ENCODE peak calls at places on chromosomes 13 and 19, in six cellular contexts. One of them, this sample, is unnamed.

GRCh38 chr13:102726430-102726829 is 31.6 kb upstream of the METTL21C start:
- DNase-seq in body of pancreas: no peak
- DNase-seq in fibroblast of mammary gland: peak
- DNase-seq in sigmoid colon: no peak
- DNase-seq in activated B cell treated with CpG ODN at 0.5 μM for 24 hours: no peak
- DNase-seq in pancreas: no peak
- DNase-seq in this sample: no peak

GRCh38 chr19:33868821-33869412 is 72.2 kb downstream of the KCTD15 start:
- DNase-seq in body of pancreas: peak
- DNase-seq in fibroblast of mammary gland: no peak
- DNase-seq in sigmoid colon: peak
- DNase-seq in activated B cell treated with CpG ODN at 0.5 μM for 24 hours: no peak
- DNase-seq in pancreas: no peak
- DNase-seq in this sample: peak

GRCh38 chr13:20230913-20231838 is 943 bp downstream of the GJB6 start:
- DNase-seq in body of pancreas: no peak
- DNase-seq in fibroblast of mammary gland: no peak
- DNase-seq in sigmoid colon: no peak
- DNase-seq in activated B cell treated with CpG ODN at 0.5 μM for 24 hours: no peak
- DNase-seq in pancreas: no peak
- DNase-seq in this sample: no peak

GRCh38 chr19:10292206-10292788 is 2.5 kb downstream of the ICAM5 start:
- DNase-seq in body of pancreas: peak
- DNase-seq in fibroblast of mammary gland: peak
- DNase-seq in sigmoid colon: peak
- DNase-seq in activated B cell treated with CpG ODN at 0.5 μM for 24 hours: peak
- DNase-seq in pancreas: peak
- DNase-seq in this sample: peak

GRCh38 chr19:17473041-17473440 is 2.7 kb downstream of the SLC27A1 start:
- DNase-seq in body of pancreas: peak
- DNase-seq in fibroblast of mammary gland: peak
- DNase-seq in sigmoid colon: no peak
- DNase-seq in activated B cell treated with CpG ODN at 0.5 μM for 24 hours: no peak
- DNase-seq in pancreas: no peak
- DNase-seq in this sample: no peak

GRCh38 chr19:5539431-5539833 is 28.3 kb downstream of the TINCR start:
- DNase-seq in body of pancreas: no peak
- DNase-seq in fibroblast of mammary gland: no peak
- DNase-seq in sigmoid colon: no peak
- DNase-seq in activated B cell treated with CpG ODN at 0.5 μM for 24 hours: no peak
- DNase-seq in pancreas: no peak
- DNase-seq in this sample: no peak

GRCh38 chr19:54882758-54883157 is 8.7 kb downstream of the FCAR start:
- DNase-seq in body of pancreas: no peak
- DNase-seq in fibroblast of mammary gland: no peak
- DNase-seq in sigmoid colon: no peak
- DNase-seq in activated B cell treated with CpG ODN at 0.5 μM for 24 hours: no peak
- DNase-seq in pancreas: no peak
- DNase-seq in this sample: no peak

GRCh38 chr13:27132538-27132937 is 39.1 kb downstream of the USP12 start:
- DNase-seq in body of pancreas: no peak
- DNase-seq in fibroblast of mammary gland: no peak
- DNase-seq in sigmoid colon: no peak
- DNase-seq in activated B cell treated with CpG ODN at 0.5 μM for 24 hours: no peak
- DNase-seq in pancreas: no peak
- DNase-seq in this sample: no peak

GRCh38 chr19:49588370-49589122 is 2.4 kb upstream of the PRR12 start:
- DNase-seq in body of pancreas: no peak
- DNase-seq in fibroblast of mammary gland: no peak
- DNase-seq in sigmoid colon: no peak
- DNase-seq in activated B cell treated with CpG ODN at 0.5 μM for 24 hours: no peak
- DNase-seq in pancreas: peak
- DNase-seq in this sample: no peak

DNA sequence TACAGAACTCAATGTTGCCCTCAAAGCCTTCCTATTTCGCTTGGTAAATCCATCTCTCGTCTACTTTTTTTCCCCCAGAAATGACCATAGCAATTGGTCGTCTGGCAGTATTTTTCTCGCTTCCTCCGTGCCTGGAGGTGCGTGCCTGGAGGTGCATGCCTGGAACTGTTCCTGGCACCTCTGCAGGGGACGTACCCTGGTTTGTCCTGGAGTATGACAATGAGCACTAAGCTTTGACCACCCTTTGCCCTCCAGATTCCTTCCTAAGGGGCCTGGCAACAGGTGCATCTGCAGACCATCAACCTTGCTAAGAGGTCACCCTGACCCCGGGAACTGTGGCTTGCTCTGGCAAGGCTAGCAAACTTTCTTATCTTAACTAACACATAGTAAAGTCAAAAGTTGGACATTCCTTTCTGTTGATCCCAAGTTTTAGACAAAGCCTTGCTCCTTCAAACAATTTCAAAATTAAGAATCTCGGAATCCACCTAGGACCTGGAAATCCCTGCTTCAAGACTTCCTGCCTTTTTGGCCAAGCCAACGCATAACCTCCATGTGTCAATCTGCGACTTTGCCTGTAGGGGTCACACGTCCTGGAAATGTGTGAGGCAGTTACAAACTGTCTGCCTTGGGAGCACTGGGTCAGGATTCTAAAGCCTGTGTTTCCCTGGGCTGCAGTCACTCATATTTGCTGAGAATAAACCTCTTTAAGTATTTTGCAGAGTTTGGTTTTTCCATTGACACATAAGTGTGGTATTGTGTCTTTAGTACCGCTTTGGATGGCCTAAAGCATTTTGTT is 28.8 kb upstream of the TUBGCP3 start:
- DNase-seq in body of pancreas: peak
- DNase-seq in fibroblast of mammary gland: peak
- DNase-seq in sigmoid colon: no peak
- DNase-seq in activated B cell treated with CpG ODN at 0.5 μM for 24 hours: no peak
- DNase-seq in pancreas: peak
- DNase-seq in this sample: peak
- TF ChIP-seq CTCF in body of pancreas: peak
- TF ChIP-seq CTCF in fibroblast of mammary gland: peak
- TF ChIP-seq CTCF in sigmoid colon: peak
- TF ChIP-seq CTCF in activated B cell treated with CpG ODN at 0.5 μM for 24 hours: no peak
- TF ChIP-seq CTCF in pancreas: peak
- TF ChIP-seq CTCF in this sample: peak

GRCh38 chr13:66195238-66195637 is 1034.9 kb downstream of the PCDH9 start:
- DNase-seq in body of pancreas: no peak
- DNase-seq in fibroblast of mammary gland: no peak
- DNase-seq in sigmoid colon: no peak
- DNase-seq in activated B cell treated with CpG ODN at 0.5 μM for 24 hours: no peak
- DNase-seq in pancreas: no peak
- DNase-seq in this sample: no peak

GRCh38 chr13:66205807-66206206 is 1024.3 kb downstream of the PCDH9 start:
- DNase-seq in body of pancreas: no peak
- DNase-seq in fibroblast of mammary gland: no peak
- DNase-seq in sigmoid colon: no peak
- DNase-seq in activated B cell treated with CpG ODN at 0.5 μM for 24 hours: no peak
- DNase-seq in pancreas: no peak
- DNase-seq in this sample: no peak

DNA sequence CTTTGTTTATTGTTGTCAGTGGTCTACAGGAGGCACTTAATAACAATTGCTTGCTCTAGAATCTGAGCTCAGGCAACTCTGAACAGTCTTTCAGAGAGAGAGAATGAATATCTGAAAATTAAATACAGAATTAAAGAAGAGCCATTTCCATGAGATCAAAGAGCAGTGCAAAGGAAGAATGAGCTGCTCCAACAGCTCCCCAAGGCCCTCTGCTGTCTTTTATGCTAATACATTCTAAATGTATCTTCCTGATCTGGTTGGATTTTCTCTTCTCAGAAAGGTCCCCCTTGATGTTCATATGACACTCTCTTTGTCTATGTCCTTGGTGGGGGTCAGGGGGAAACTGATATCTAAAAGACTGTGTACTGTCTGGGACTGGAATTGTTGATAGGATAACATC is 1029.6 kb downstream of the PCDH9 start:
- DNase-seq in body of pancreas: no peak
- DNase-seq in fibroblast of mammary gland: peak
- DNase-seq in sigmoid colon: no peak
- DNase-seq in activated B cell treated with CpG ODN at 0.5 μM for 24 hours: no peak
- DNase-seq in pancreas: no peak
- DNase-seq in this sample: no peak
- TF ChIP-seq CTCF in body of pancreas: no peak
- TF ChIP-seq CTCF in fibroblast of mammary gland: peak
- TF ChIP-seq CTCF in sigmoid colon: no peak
- TF ChIP-seq CTCF in activated B cell treated with CpG ODN at 0.5 μM for 24 hours: no peak
- TF ChIP-seq CTCF in pancreas: no peak
- TF ChIP-seq CTCF in this sample: no peak

DNA sequence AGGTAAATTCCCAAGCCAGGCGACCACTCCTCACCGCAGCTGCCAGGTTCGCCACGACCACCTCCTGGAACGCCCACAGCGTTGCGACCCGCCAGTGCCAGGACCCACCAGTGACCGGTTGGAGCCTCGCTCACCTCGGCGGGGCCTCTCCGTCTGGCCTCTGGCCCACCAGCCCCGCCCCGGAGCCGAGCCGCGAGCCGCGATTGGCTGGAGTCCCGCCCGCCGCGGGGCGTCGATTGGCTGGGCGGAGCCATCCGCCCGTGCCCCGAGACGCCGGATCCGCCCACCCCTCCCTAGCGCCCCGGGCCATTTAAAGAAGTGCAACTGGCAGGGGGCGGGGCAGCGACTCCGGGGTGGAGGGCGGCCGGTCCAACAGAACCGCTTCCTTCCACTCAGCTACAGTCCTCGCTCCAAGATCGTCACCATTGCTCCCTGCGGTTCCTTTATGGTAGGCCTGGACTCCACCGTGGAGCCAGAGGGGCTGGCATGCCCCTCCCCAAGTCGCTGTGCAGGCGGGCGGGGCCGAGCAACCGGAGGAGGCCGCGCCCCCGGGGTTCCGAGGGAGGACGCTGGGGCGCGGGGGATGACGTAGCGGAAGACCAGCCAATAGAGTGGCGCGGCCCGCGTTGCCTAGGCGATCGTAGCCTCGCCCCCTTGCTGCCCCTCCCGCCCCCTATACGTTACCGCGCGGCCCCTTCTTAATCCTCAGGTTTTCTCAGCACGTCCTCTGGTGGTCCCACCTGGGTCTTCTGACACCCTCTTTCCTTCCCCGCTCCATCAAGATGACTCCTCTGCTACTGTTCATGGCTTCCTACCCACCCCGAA is at the start of gene SERTAD3:
- DNase-seq in body of pancreas: peak
- DNase-seq in fibroblast of mammary gland: peak
- DNase-seq in sigmoid colon: peak
- DNase-seq in activated B cell treated with CpG ODN at 0.5 μM for 24 hours: peak
- DNase-seq in pancreas: peak
- DNase-seq in this sample: peak
- TF ChIP-seq CTCF in body of pancreas: no peak
- TF ChIP-seq CTCF in fibroblast of mammary gland: no peak
- TF ChIP-seq CTCF in sigmoid colon: no peak
- TF ChIP-seq CTCF in activated B cell treated with CpG ODN at 0.5 μM for 24 hours: no peak
- TF ChIP-seq CTCF in pancreas: no peak
- TF ChIP-seq CTCF in this sample: peak

GRCh38 chr13:23512762-23513395 is 57.3 kb upstream of the TNFRSF19 start:
- DNase-seq in body of pancreas: no peak
- DNase-seq in fibroblast of mammary gland: no peak
- DNase-seq in sigmoid colon: no peak
- DNase-seq in activated B cell treated with CpG ODN at 0.5 μM for 24 hours: no peak
- DNase-seq in pancreas: no peak
- DNase-seq in this sample: no peak
- TF ChIP-seq CTCF in body of pancreas: no peak
- TF ChIP-seq CTCF in fibroblast of mammary gland: peak
- TF ChIP-seq CTCF in sigmoid colon: no peak
- TF ChIP-seq CTCF in activated B cell treated with CpG ODN at 0.5 μM for 24 hours: no peak
- TF ChIP-seq CTCF in pancreas: no peak
- TF ChIP-seq CTCF in this sample: peak

GRCh38 chr19:27774337-27774736 is 1438.6 kb downstream of the UQCRFS1 start:
- DNase-seq in body of pancreas: no peak
- DNase-seq in fibroblast of mammary gland: no peak
- DNase-seq in sigmoid colon: no peak
- DNase-seq in activated B cell treated with CpG ODN at 0.5 μM for 24 hours: no peak
- DNase-seq in pancreas: no peak
- DNase-seq in this sample: no peak
- TF ChIP-seq CTCF in body of pancreas: no peak
- TF ChIP-seq CTCF in fibroblast of mammary gland: peak
- TF ChIP-seq CTCF in sigmoid colon: no peak
- TF ChIP-seq CTCF in activated B cell treated with CpG ODN at 0.5 μM for 24 hours: no peak
- TF ChIP-seq CTCF in pancreas: no peak
- TF ChIP-seq CTCF in this sample: peak

DNA sequence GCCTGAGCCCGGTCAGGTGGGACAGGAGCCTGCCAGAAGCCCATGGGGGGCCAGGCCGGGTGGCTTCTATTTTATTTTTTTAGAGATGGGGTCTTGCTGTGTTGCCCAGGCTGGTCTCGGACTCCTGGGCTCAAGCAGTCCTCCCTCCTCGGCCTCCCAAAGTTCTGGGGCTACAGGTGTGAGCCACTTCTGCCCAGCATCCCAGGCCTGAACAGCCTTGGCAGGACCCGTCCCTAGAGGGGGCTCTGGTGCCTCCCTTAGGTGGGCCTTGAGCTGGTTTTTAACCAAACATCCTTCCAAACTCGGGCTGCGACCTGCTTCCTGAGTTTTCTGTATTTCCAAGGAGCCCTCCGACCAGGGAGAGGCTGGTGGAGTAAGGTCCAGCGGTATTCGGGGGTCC is 10.5 kb downstream of the COMP start:
- DNase-seq in body of pancreas: no peak
- DNase-seq in fibroblast of mammary gland: no peak
- DNase-seq in sigmoid colon: no peak
- DNase-seq in activated B cell treated with CpG ODN at 0.5 μM for 24 hours: no peak
- DNase-seq in pancreas: no peak
- DNase-seq in this sample: no peak
- TF ChIP-seq CTCF in body of pancreas: no peak
- TF ChIP-seq CTCF in fibroblast of mammary gland: no peak
- TF ChIP-seq CTCF in sigmoid colon: no peak
- TF ChIP-seq CTCF in activated B cell treated with CpG ODN at 0.5 μM for 24 hours: no peak
- TF ChIP-seq CTCF in pancreas: no peak
- TF ChIP-seq CTCF in this sample: no peak

DNA sequence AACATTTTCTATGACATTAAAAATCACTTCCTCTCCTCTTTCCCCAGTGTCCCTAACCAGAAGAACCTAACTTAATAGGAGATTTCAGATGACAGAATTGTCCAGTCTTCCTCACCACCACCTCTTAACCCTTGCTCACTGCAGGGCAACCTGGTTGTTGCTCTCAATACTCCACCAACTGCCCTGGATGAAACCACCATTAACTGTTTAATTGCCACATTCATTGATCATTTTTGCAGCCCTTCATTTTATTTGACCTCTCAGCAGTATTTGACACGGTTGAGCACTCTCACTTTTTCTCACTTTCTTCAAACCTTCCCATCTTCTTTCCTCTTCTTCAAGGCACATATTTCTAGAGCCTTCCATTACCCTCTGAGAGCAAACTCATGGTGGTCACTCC is 84.0 kb downstream of the MBNL2 start:
- DNase-seq in body of pancreas: no peak
- DNase-seq in fibroblast of mammary gland: no peak
- DNase-seq in sigmoid colon: no peak
- DNase-seq in activated B cell treated with CpG ODN at 0.5 μM for 24 hours: no peak
- DNase-seq in pancreas: no peak
- DNase-seq in this sample: no peak
- TF ChIP-seq CTCF in body of pancreas: no peak
- TF ChIP-seq CTCF in fibroblast of mammary gland: no peak
- TF ChIP-seq CTCF in sigmoid colon: no peak
- TF ChIP-seq CTCF in activated B cell treated with CpG ODN at 0.5 μM for 24 hours: no peak
- TF ChIP-seq CTCF in pancreas: no peak
- TF ChIP-seq CTCF in this sample: no peak

This sample was measured in type B pancreatic cell.